ENCODE peak calls at places on chromosomes 16 and 17, in seven cellular contexts. M is amniotic epithelial cell; R is posterior cingulate gyrus; A is central memory CD8-positive, alpha-beta T cell; K is neural progenitor cell; V is activated CD4-positive, alpha-beta T cell treated with anti-CD3 and anti-CD28 coated beads, Interleukin-2, amount 50 U/mL, for 24 hours; E is HuH-7.5. D is an unnamed sample.

GRCh38 chr16:46733319-46733830 is 14.8 kb downstream of the MYLK3 start:
- DNase-seq in V (no peak), K (no peak), R (no peak), A (no peak), M (no peak), E (no peak), D (no peak)

GRCh38 chr17:64706224-64707076 is 44.3 kb upstream of the SMURF2 start:
- DNase-seq in A (no peak), R (no peak), K (no peak), E (no peak), V (no peak), M (no peak), D (no peak)

GRCh38 chr16:75246504-75247205 is 4.8 kb downstream of the BCAR1 start:
- DNase-seq in R (no peak), A (no peak), E (no peak), M (peak), K (no peak), V (no peak), D (no peak)

GRCh38 chr17:11969565-11969964 is 27.7 kb downstream of the ZNF18 start:
- DNase-seq in M (no peak), R (no peak), V (no peak), K (no peak), E (no peak), A (no peak), D (no peak)

GRCh38 chr17:50263293-50264262 is 10.7 kb upstream of the TMEM92 start:
- DNase-seq in V (no peak), A (no peak), E (no peak), K (no peak), R (no peak), M (no peak), D (no peak)

GRCh38 chr16:78184554-78185183 is 85.2 kb downstream of the WWOX start:
- DNase-seq in M (no peak), V (no peak), K (no peak), E (peak), A (no peak), R (no peak), D (no peak)

GRCh38 chr16:53865492-53865863 is 161.5 kb downstream of the FTO start:
- DNase-seq in K (no peak), V (no peak), M (peak), E (no peak), R (no peak), A (no peak), D (no peak)

GRCh38 chr17:78745407-78746088 is 36.5 kb downstream of the CYTH1 start:
- DNase-seq in V (no peak), M (peak), R (no peak), E (no peak), A (no peak), K (peak), D (no peak)

GRCh38 chr16:87496101-87496801 is 3.4 kb upstream of the ZCCHC14 start:
- DNase-seq in K (no peak), A (no peak), M (no peak), E (no peak), V (no peak), R (no peak), D (no peak)

GRCh38 chr17:64024781-64025731 is 4.6 kb upstream of the ICAM2 start:
- DNase-seq in V (no peak), M (peak), R (peak), A (no peak), K (no peak), E (no peak), D (no peak)

GRCh38 chr16:57826706-57827625 is 24.7 kb upstream of the KIFC3 start:
- DNase-seq in A (no peak), V (no peak), K (no peak), M (no peak), R (no peak), E (no peak), D (no peak)

GRCh38 chr17:38585056-38585804 is 20.5 kb downstream of the SRCIN1 start:
- DNase-seq in K (peak), E (no peak), V (no peak), R (no peak), M (no peak), A (no peak), D (no peak)

GRCh38 chr17:70047619-70048018 is 27.4 kb upstream of the KCNJ16 start:
- DNase-seq in K (no peak), A (no peak), V (no peak), M (peak), R (no peak), E (no peak), D (no peak)

GRCh38 chr17:80012751-80013741 is 22.6 kb downstream of the TBC1D16 start:
- DNase-seq in M (no peak), A (no peak), V (no peak), R (no peak), E (no peak), K (peak), D (no peak)

GRCh38 chr17:74407384-74407783 is 24.5 kb upstream of the GPRC5C start:
- DNase-seq in R (no peak), V (no peak), M (no peak), K (no peak), E (no peak), A (no peak), D (no peak)

GRCh38 chr16:16144416-16144815 is 78.9 kb downstream of the ABCC6 start:
- DNase-seq in A (no peak), E (no peak), K (no peak), R (no peak), V (no peak), M (no peak), D (no peak)

GRCh38 chr16:58651965-58652348 is 22.3 kb upstream of the CNOT1 start:
- DNase-seq in E (no peak), M (peak), K (no peak), A (no peak), V (no peak), R (no peak), D (no peak)